ENCODE peak calls at places on chromosome 14, in nine cellular contexts. I is heart right ventricle, G is astrocyte of the cerebellum, S is AG10803, D is Panc1, J is Caco-2, F is fibroblast of the aortic adventitia, U is AG04450, P is GM23338. X is an unnamed sample.

GRCh38 chr14:20329355-20329754 is 3.7 kb downstream of the CCNB1IP1 start:
- DNase-seq in G (no peak), U (no peak), I (no peak), J (no peak), P (no peak), F (no peak), S (no peak), D (no peak), X (no peak)

GRCh38 chr14:35878272-35879140 is 52.4 kb downstream of the BRMS1L start:
- DNase-seq in G (peak), D (no peak), S (peak), J (no peak), U (peak), P (no peak), I (no peak), F (peak), X (peak)

GRCh38 chr14:55271572-55272414 is 572 bp downstream of the FBXO34 start:
- DNase-seq in P (peak), U (no peak), F (peak), I (peak), D (peak), G (peak), S (peak), J (peak), X (no peak)

GRCh38 chr14:79986251-79986650 is 225.1 kb downstream of the DIO2 start:
- DNase-seq in I (no peak), D (no peak), J (no peak), F (no peak), G (no peak), P (no peak), S (no peak), U (no peak), X (no peak)

GRCh38 chr14:57382283-57382682 is 8.1 kb upstream of the NAA30 start:
- DNase-seq in P (no peak), U (peak), D (no peak), I (no peak), F (peak), G (no peak), J (no peak), S (peak), X (no peak)

GRCh38 chr14:73258076-73258475 is 20.8 kb downstream of the PAPLN start:
- DNase-seq in D (no peak), P (no peak), I (no peak), G (no peak), S (no peak), J (no peak), F (no peak), U (no peak), X (no peak)

GRCh38 chr14:81192594-81192993 is 28.2 kb downstream of the GTF2A1 start:
- DNase-seq in S (no peak), I (no peak), J (no peak), D (no peak), G (no peak), U (no peak), F (no peak), P (no peak), X (no peak)

GRCh38 chr14:60650382-60650961 is 1.2 kb upstream of the SIX1 start:
- DNase-seq in F (peak), J (peak), G (no peak), D (no peak), I (no peak), U (no peak), S (peak), P (no peak), X (no peak)

GRCh38 chr14:36450550-36450949 is 69.5 kb downstream of the NKX2-1 start:
- DNase-seq in G (no peak), P (peak), S (no peak), U (no peak), F (no peak), J (peak), I (no peak), D (no peak), X (no peak)

GRCh38 chr14:86915416-86915815 is 1077.6 kb downstream of the GALC start:
- DNase-seq in D (no peak), U (no peak), I (no peak), F (peak), S (peak), G (peak), J (no peak), P (peak), X (no peak)

GRCh38 chr14:88791629-88792571 is 853 bp downstream of the EML5 start:
- DNase-seq in F (no peak), P (peak), S (no peak), J (peak), U (no peak), I (peak), G (no peak), D (no peak), X (no peak)

GRCh38 chr14:100108840-100109593 is 43.8 kb downstream of the EVL start:
- DNase-seq in U (no peak), D (no peak), S (peak), I (no peak), J (no peak), P (no peak), G (no peak), F (peak), X (no peak)

GRCh38 chr14:33765251-33765650 is 185.6 kb downstream of the EGLN3 start:
- DNase-seq in P (peak), F (peak), G (peak), U (no peak), I (peak), J (no peak), D (no peak), S (no peak), X (peak)

GRCh38 chr14:21093769-21094681 is 4.4 kb downstream of the ZNF219 start:
- DNase-seq in I (no peak), D (no peak), S (no peak), F (no peak), G (no peak), U (no peak), P (peak), J (no peak), X (no peak)

GRCh38 chr14:100867631-100868315 is 35.7 kb downstream of the RTL1 start:
- DNase-seq in P (no peak), I (no peak), D (no peak), F (no peak), U (no peak), S (no peak), J (no peak), G (no peak), X (no peak)

GRCh38 chr14:105117710-105118385 is 50.7 kb downstream of the JAG2 start:
- DNase-seq in F (no peak), I (no peak), U (no peak), J (no peak), D (no peak), P (no peak), G (no peak), S (no peak), X (no peak)

GRCh38 chr14:105117257-105117646 is 51.3 kb downstream of the JAG2 start:
- DNase-seq in P (no peak), G (no peak), S (no peak), J (no peak), D (no peak), I (no peak), F (no peak), U (no peak), X (no peak)

GRCh38 chr14:105118646-105119409 is 49.7 kb downstream of the JAG2 start:
- DNase-seq in G (no peak), J (peak), F (no peak), I (no peak), P (no peak), U (no peak), S (no peak), D (no peak), X (no peak)

GRCh38 chr14:105120056-105120455 is 48.5 kb downstream of the JAG2 start:
- DNase-seq in U (no peak), S (no peak), P (no peak), F (no peak), J (no peak), G (no peak), I (no peak), D (no peak), X (no peak)

GRCh38 chr14:105119410-105120025 is 49.1 kb downstream of the JAG2 start:
- DNase-seq in P (no peak), D (no peak), S (no peak), J (no peak), F (no peak), G (no peak), I (no peak), U (no peak), X (no peak)
- TF ChIP-seq CTCF in P (no peak), D (no peak), S (no peak), J (no peak), F (no peak), G (no peak), I (no peak), U (no peak), X (no peak)

DNA sequence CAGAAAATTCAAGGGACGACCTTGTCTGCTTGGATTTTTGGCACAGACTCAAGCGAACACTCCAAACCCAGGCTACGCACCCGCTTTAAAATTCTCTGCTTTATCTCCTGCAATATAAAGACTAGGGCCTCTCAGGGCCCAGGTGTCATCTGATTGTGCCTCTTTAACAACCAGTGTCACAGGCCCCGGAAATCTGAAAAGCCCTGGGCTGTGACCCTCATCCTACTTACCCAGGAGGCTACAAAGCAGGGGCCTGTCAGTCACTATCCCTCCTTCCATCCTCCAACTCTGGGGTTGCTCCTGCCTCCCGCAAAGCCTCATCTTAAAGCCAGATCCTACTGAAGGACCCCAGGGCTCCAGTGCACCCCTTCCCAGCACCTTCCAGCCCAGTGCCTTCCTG is 34.9 kb downstream of the CCDC88C start:
- DNase-seq in F (no peak), G (no peak), D (no peak), J (no peak), S (no peak), U (no peak), I (no peak), P (no peak), X (no peak)
- H3K4me3 ChIP-seq in F (no peak), G (no peak), D (no peak), J (no peak), S (no peak), U (no peak), I (no peak), P (peak), X (no peak)

DNA sequence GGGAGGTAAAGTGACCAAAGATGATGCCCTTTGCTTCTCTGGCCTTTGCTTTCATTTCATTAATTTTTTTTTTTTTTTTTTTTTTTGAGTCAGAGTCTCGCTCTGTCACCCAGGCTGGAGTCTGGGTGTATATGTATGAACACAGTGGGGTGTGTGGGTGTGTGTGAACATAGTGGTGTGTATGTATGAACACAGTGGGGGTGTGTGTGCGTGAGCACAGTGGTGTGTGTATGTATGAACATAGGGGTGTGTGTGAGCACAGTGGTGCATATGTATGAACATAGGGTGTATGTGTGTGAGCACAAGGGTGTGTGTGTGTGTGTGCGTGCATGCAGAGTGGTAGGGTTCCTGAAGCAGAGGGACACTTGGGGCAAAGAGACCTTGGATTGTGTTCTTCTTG is 9.6 kb downstream of the KLC1 start:
- DNase-seq in J (no peak), D (no peak), U (no peak), G (no peak), I (no peak), P (no peak), S (no peak), F (no peak), X (no peak)
- TF ChIP-seq CTCF in J (no peak), D (no peak), U (no peak), G (no peak), I (no peak), P (no peak), S (no peak), F (no peak), X (no peak)

GRCh38 chr14:75506930-75507329 is 15.3 kb upstream of the BATF start:
- DNase-seq in G (no peak), D (no peak), F (no peak), J (no peak), I (no peak), U (no peak), S (no peak), P (no peak), X (no peak)
- H3K4me3 ChIP-seq in G (no peak), D (no peak), F (no peak), J (no peak), I (no peak), U (no peak), S (no peak), P (no peak), X (no peak)

GRCh38 chr14:22249775-22250174 is 339.2 kb downstream of the DAD1 start:
- DNase-seq in U (no peak), S (no peak), I (no peak), J (no peak), F (no peak), G (no peak), P (no peak), D (no peak), X (no peak)

GRCh38 chr14:22251090-22251489 is 337.9 kb downstream of the DAD1 start:
- DNase-seq in I (no peak), D (no peak), S (no peak), U (no peak), P (no peak), F (no peak), G (no peak), J (no peak), X (no peak)

GRCh38 chr14:22252591-22253178 is 336.3 kb downstream of the DAD1 start:
- DNase-seq in U (no peak), F (no peak), J (no peak), P (no peak), D (no peak), I (no peak), G (no peak), S (no peak), X (no peak)

DNA sequence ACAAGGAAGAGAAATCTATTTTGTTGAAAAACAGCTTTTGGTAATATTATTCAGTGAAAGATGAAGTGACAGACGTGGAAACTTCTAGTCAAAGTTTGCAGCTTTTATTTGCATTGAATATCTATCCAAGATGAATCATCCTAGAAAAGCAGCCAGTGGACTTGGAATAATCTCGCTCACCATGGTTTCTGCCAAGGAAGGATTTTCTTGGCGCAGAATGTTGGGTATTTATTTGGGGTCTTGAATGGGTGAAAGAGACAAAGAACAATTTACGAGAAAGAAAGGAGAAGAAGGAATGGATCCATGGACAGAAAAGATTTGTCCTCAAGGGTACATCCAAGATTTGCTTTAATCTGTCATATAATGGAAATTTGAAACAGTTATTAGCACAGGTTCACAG is 334.0 kb downstream of the DAD1 start:
- DNase-seq in F (no peak), G (no peak), I (no peak), J (no peak), P (no peak), D (no peak), U (no peak), S (no peak), X (no peak)
- TF ChIP-seq CTCF in F (no peak), G (no peak), I (no peak), J (no peak), P (no peak), D (no peak), U (no peak), S (no peak), X (no peak)

GRCh38 chr14:84247693-84248092 is 1282.3 kb upstream of the FLRT2 start:
- DNase-seq in I (no peak), F (no peak), P (no peak), G (no peak), J (no peak), U (no peak), D (no peak), S (no peak), X (no peak)

GRCh38 chr14:84254205-84254788 is 1275.6 kb upstream of the FLRT2 start:
- DNase-seq in P (peak), F (peak), S (no peak), G (no peak), U (no peak), I (no peak), D (no peak), J (peak), X (peak)

GRCh38 chr14:84250863-84251262 is 1279.1 kb upstream of the FLRT2 start:
- DNase-seq in S (no peak), F (peak), G (no peak), P (no peak), D (no peak), J (no peak), I (no peak), U (no peak), X (no peak)

DNA sequence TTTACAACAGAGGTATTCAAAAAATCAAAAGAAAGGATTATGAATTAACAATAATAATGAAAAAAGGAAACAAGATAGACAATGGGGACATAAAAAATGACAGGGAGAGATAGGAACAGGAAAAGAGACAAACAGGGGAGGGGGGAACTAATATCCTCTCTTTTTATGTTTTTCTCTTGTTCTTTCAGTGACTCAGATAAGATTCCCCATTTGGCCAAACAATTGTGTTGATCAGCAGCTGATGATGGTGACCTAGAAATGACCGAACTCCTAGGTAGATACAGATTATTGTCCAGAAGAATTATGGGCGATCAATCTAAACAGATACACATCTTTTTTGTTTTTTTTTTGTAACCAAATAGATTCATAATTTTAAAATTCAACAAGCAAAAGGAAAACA is 1277.2 kb upstream of the FLRT2 start:
- DNase-seq in F (no peak), D (no peak), J (no peak), P (no peak), S (no peak), I (no peak), U (no peak), G (no peak), X (no peak)
- H3K4me3 ChIP-seq in F (no peak), D (no peak), J (no peak), P (no peak), S (no peak), I (no peak), U (no peak), G (no peak), X (no peak)

X was measured in retinal pigment epithelial cell.